ENCODE peak calls at places on chromosomes 11 and 22, in eight cellular contexts. D, W, H, A, E, Q, B and X are unnamed samples.

GRCh38 chr22:39128508-39128907 is 24.0 kb downstream of the CBX7 start:
- DNase-seq in D (no peak), W (no peak), H (peak), A (no peak), E (no peak), Q (no peak), B (no peak), X (no peak)

GRCh38 chr22:27032121-27032761 is 374.9 kb downstream of the MIAT start:
- DNase-seq in D (no peak), W (no peak), H (no peak), A (peak), E (no peak), Q (no peak), B (peak), X (no peak)

GRCh38 chr11:73326929-73327811 is 19.1 kb downstream of the ARHGEF17 start:
- DNase-seq in D (peak), W (peak), H (no peak), A (no peak), E (no peak), Q (no peak), B (no peak), X (no peak)

GRCh38 chr11:134486704-134487103 is 74.7 kb upstream of the B3GAT1 start:
- DNase-seq in D (no peak), W (no peak), H (no peak), A (no peak), E (no peak), Q (no peak), B (no peak), X (no peak)

GRCh38 chr11:8101421-8101820 is 20.4 kb downstream of the TUB start:
- DNase-seq in D (no peak), W (no peak), H (peak), A (no peak), E (no peak), Q (peak), B (no peak), X (no peak)

GRCh38 chr11:17063171-17064002 is 14.1 kb downstream of the RPS13 start:
- DNase-seq in D (peak), W (peak), H (peak), A (peak), E (peak), Q (peak), B (peak), X (no peak)

GRCh38 chr11:86938900-86939880 is 16.0 kb downstream of the FZD4 start:
- DNase-seq in D (peak), W (no peak), H (no peak), A (peak), E (no peak), Q (no peak), B (no peak), X (peak)

GRCh38 chr11:70137383-70137782 is 59.3 kb downstream of the ANO1 start:
- DNase-seq in D (no peak), W (no peak), H (no peak), A (no peak), E (no peak), Q (no peak), B (no peak), X (no peak)

GRCh38 chr22:23001463-23001862 is 68.9 kb upstream of the GNAZ start:
- DNase-seq in D (no peak), W (no peak), H (no peak), A (no peak), E (no peak), Q (no peak), B (no peak), X (no peak)

GRCh38 chr11:99418927-99419707 is 398.4 kb downstream of the CNTN5 start:
- DNase-seq in D (no peak), W (no peak), H (no peak), A (no peak), E (peak), Q (no peak), B (no peak), X (peak)

GRCh38 chr22:43148581-43148980 is 2.8 kb upstream of the TSPO start:
- DNase-seq in D (no peak), W (peak), H (peak), A (no peak), E (no peak), Q (no peak), B (no peak), X (no peak)

GRCh38 chr11:18270102-18270501 is 4.0 kb downstream of the SAA1 start:
- DNase-seq in D (no peak), W (no peak), H (no peak), A (no peak), E (no peak), Q (no peak), B (no peak), X (no peak)

GRCh38 chr11:115581871-115582639 is 77.8 kb upstream of the CADM1 start:
- DNase-seq in D (peak), W (no peak), H (no peak), A (no peak), E (no peak), Q (no peak), B (no peak), X (no peak)

GRCh38 chr11:36195496-36196346 is 93.5 kb downstream of the COMMD9 start:
- DNase-seq in D (peak), W (no peak), H (no peak), A (no peak), E (no peak), Q (no peak), B (no peak), X (no peak)

GRCh38 chr11:12762696-12763324 is 88.6 kb downstream of the TEAD1 start:
- DNase-seq in D (no peak), W (no peak), H (no peak), A (no peak), E (no peak), Q (no peak), B (no peak), X (no peak)

GRCh38 chr11:113904379-113905101 is at the start of gene HTR3B:
- DNase-seq in D (no peak), W (no peak), H (no peak), A (no peak), E (no peak), Q (no peak), B (no peak), X (peak)

GRCh38 chr11:78300108-78300507 is 111.4 kb downstream of the USP35 start:
- DNase-seq in D (no peak), W (no peak), H (no peak), A (no peak), E (no peak), Q (no peak), B (no peak), X (no peak)

GRCh38 chr11:15326535-15326934 is 211.8 kb downstream of the INSC start:
- DNase-seq in D (no peak), W (no peak), H (no peak), A (no peak), E (no peak), Q (no peak), B (no peak), X (no peak)

GRCh38 chr11:15333407-15333806 is 218.7 kb downstream of the INSC start:
- DNase-seq in D (no peak), W (no peak), H (no peak), A (no peak), E (no peak), Q (no peak), B (no peak), X (no peak)

GRCh38 chr11:15327786-15328231 is 213.1 kb downstream of the INSC start:
- DNase-seq in D (peak), W (peak), H (no peak), A (peak), E (peak), Q (peak), B (peak), X (peak)
- TF ChIP-seq CTCF in D (peak), W (peak), H (peak), A (peak), E (peak), Q (peak), B (no peak), X (peak)

DNA sequence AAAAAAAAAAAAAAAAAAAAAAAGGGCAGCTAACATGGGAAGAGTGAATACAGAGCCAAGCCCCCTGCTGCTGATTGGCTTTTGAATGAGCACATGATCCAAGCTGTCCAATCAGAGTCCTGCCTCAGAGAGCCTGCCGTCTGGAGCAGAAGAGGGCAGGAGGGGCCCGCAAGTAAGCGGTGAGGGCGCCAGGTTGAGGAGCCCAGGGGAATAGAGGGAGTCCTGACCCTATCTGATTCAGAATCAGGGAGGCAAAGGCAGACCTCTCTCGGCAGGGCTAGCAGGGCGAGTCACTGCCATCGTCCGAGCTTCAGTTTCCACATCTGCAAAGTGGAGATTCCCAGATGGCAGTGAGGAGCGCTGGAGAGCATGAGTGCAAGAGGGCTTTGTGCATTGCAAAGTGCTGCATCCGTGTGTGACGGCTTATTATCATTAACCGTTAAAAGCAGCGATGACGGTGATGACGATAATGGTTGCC is 68.8 kb upstream of the ATXN10 start:
- DNase-seq in D (no peak), W (no peak), H (peak), A (no peak), E (peak), Q (no peak), B (no peak), X (no peak)
- H3K4me3 ChIP-seq in D (no peak), W (no peak), H (no peak), A (no peak), E (no peak), Q (no peak), B (no peak), X (no peak)

GRCh38 chr11:41498726-41499125 is 39.3 kb upstream of the LRRC4C start:
- DNase-seq in D (no peak), W (no peak), H (no peak), A (no peak), E (no peak), Q (no peak), B (no peak), X (no peak)
- TF ChIP-seq CTCF in D (peak), W (no peak), H (peak), A (no peak), E (peak), Q (no peak), B (no peak), X (peak)

DNA sequence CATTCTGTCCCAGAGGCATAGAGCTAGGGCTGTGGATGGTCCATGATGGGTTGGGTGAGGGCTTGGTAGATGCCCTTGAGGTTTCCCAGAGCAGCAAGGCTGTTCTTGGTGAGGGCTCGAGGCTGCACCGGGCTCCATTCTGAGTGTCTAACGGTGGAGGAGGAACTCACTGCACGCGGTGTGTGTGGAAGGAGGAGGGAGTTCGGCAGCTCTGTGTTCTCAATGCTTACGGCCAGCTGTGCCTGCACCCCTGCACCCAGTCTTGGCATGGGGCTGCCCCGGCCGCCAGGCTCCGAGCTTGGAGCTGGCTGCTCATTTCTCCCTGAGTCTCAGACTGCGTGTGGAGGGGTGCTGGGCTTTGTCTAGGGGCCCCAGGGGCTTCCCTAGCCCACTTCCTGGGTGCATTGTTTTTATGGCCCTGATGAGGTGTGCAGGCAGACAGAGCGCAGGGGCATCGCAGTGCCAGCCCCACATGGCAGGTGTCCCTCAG is 1247.1 kb downstream of the BRD1 start:
- DNase-seq in D (no peak), W (peak), H (no peak), A (no peak), E (no peak), Q (no peak), B (no peak), X (no peak)
- H3K4me3 ChIP-seq in D (no peak), W (no peak), H (no peak), A (no peak), E (no peak), Q (no peak), B (no peak), X (no peak)

GRCh38 chr11:121029813-121030445 is 6.0 kb downstream of the TBCEL start:
- DNase-seq in D (no peak), W (no peak), H (no peak), A (no peak), E (no peak), Q (no peak), B (no peak), X (no peak)

GRCh38 chr11:121035169-121035755 is 11.4 kb downstream of the TBCEL start:
- DNase-seq in D (no peak), W (no peak), H (no peak), A (no peak), E (no peak), Q (no peak), B (no peak), X (no peak)

GRCh38 chr11:121031167-121031566 is 7.3 kb downstream of the TBCEL start:
- DNase-seq in D (no peak), W (no peak), H (no peak), A (no peak), E (no peak), Q (no peak), B (no peak), X (no peak)

GRCh38 chr11:121033635-121034034 is 9.7 kb downstream of the TBCEL start:
- DNase-seq in D (no peak), W (no peak), H (no peak), A (no peak), E (no peak), Q (no peak), B (no peak), X (no peak)

GRCh38 chr11:121032546-121032945 is 8.6 kb downstream of the TBCEL start:
- DNase-seq in D (no peak), W (no peak), H (no peak), A (peak), E (no peak), Q (no peak), B (no peak), X (no peak)
- TF ChIP-seq CTCF in D (peak), W (no peak), H (no peak), A (no peak), E (no peak), Q (no peak), B (no peak), X (peak)